ENCODE peak calls at places on chromosomes 1 and 21, in six cellular contexts. One of them, this sample, is unnamed. For H3K4me1 and H3K36me3, the result is how much of the 10 kb centered on the place peaks cover.

GRCh38 chr1:54791880-54792522 is 9.1 kb downstream of the TTC22 start:
- DNase-seq in effector memory CD4-positive, alpha-beta T cell: no peak
- DNase-seq in spleen: no peak
- DNase-seq in testis: peak
- DNase-seq in heart right ventricle: no peak
- DNase-seq in stomach: peak
- DNase-seq in this sample: no peak

GRCh38 chr1:182599339-182599738 is 4.8 kb downstream of the RGS16 start:
- DNase-seq in spleen: no peak
- DNase-seq in effector memory CD4-positive, alpha-beta T cell: no peak
- DNase-seq in heart right ventricle: no peak
- DNase-seq in testis: no peak
- DNase-seq in stomach: no peak
- DNase-seq in this sample: no peak

GRCh38 chr1:29508458-29509107 is 272.3 kb downstream of the PTPRU start:
- DNase-seq in testis: peak
- DNase-seq in effector memory CD4-positive, alpha-beta T cell: no peak
- DNase-seq in stomach: peak
- DNase-seq in spleen: no peak
- DNase-seq in heart right ventricle: no peak
- DNase-seq in this sample: no peak

GRCh38 chr1:170146861-170147260 is 1.1 kb downstream of the NTMT2 start:
- DNase-seq in testis: no peak
- DNase-seq in effector memory CD4-positive, alpha-beta T cell: no peak
- DNase-seq in heart right ventricle: no peak
- DNase-seq in spleen: no peak
- DNase-seq in stomach: no peak
- DNase-seq in this sample: no peak

GRCh38 chr1:225754940-225755635 is 22.5 kb upstream of the SRP9 start:
- DNase-seq in stomach: peak
- DNase-seq in spleen: peak
- DNase-seq in effector memory CD4-positive, alpha-beta T cell: no peak
- DNase-seq in heart right ventricle: peak
- DNase-seq in testis: no peak
- DNase-seq in this sample: no peak

GRCh38 chr1:17186216-17186894 is 18.6 kb upstream of the PADI1 start:
- DNase-seq in effector memory CD4-positive, alpha-beta T cell: no peak
- DNase-seq in testis: peak
- DNase-seq in heart right ventricle: no peak
- DNase-seq in spleen: no peak
- DNase-seq in stomach: no peak
- DNase-seq in this sample: no peak

GRCh38 chr21:29719561-29719960 is 220.2 kb downstream of the GRIK1 start:
- DNase-seq in effector memory CD4-positive, alpha-beta T cell: no peak
- DNase-seq in spleen: no peak
- DNase-seq in testis: no peak
- DNase-seq in stomach: no peak
- DNase-seq in heart right ventricle: no peak
- DNase-seq in this sample: no peak

GRCh38 chr1:10829965-10830515 is 33.6 kb upstream of the CASZ1 start:
- DNase-seq in effector memory CD4-positive, alpha-beta T cell: no peak
- DNase-seq in stomach: no peak
- DNase-seq in heart right ventricle: no peak
- DNase-seq in testis: no peak
- DNase-seq in spleen: no peak
- DNase-seq in this sample: no peak

GRCh38 chr1:208936431-208936830 is 647.1 kb upstream of the CAMK1G start:
- DNase-seq in testis: no peak
- DNase-seq in heart right ventricle: no peak
- DNase-seq in spleen: no peak
- DNase-seq in effector memory CD4-positive, alpha-beta T cell: no peak
- DNase-seq in stomach: no peak
- DNase-seq in this sample: no peak

GRCh38 chr1:241079018-241079417 is 278.0 kb downstream of the RGS7 start:
- DNase-seq in stomach: no peak
- DNase-seq in effector memory CD4-positive, alpha-beta T cell: no peak
- DNase-seq in testis: no peak
- DNase-seq in heart right ventricle: no peak
- DNase-seq in spleen: no peak
- DNase-seq in this sample: no peak

GRCh38 chr1:166300767-166301166 is 134.0 kb upstream of the FAM78B start:
- DNase-seq in spleen: no peak
- DNase-seq in effector memory CD4-positive, alpha-beta T cell: no peak
- DNase-seq in stomach: no peak
- DNase-seq in testis: no peak
- DNase-seq in heart right ventricle: no peak
- DNase-seq in this sample: no peak

GRCh38 chr1:185499986-185500626 is 183.1 kb upstream of the IVNS1ABP start:
- DNase-seq in stomach: no peak
- DNase-seq in heart right ventricle: no peak
- DNase-seq in testis: no peak
- DNase-seq in spleen: no peak
- DNase-seq in effector memory CD4-positive, alpha-beta T cell: no peak
- DNase-seq in this sample: no peak

GRCh38 chr1:10681296-10682113 is 114.9 kb downstream of the CASZ1 start:
- DNase-seq in effector memory CD4-positive, alpha-beta T cell: no peak
- DNase-seq in stomach: no peak
- DNase-seq in spleen: no peak
- DNase-seq in testis: no peak
- DNase-seq in heart right ventricle: no peak
- DNase-seq in this sample: no peak

GRCh38 chr1:19076841-19077616 is 120.6 kb upstream of the IFFO2 start:
- DNase-seq in heart right ventricle: no peak
- DNase-seq in effector memory CD4-positive, alpha-beta T cell: no peak
- DNase-seq in testis: no peak
- DNase-seq in spleen: no peak
- DNase-seq in stomach: no peak
- DNase-seq in this sample: no peak

GRCh38 chr21:42542596-42542995 is 28.9 kb downstream of the SLC37A1 start:
- DNase-seq in stomach: no peak
- DNase-seq in heart right ventricle: no peak
- DNase-seq in spleen: no peak
- DNase-seq in testis: no peak
- DNase-seq in effector memory CD4-positive, alpha-beta T cell: no peak
- DNase-seq in this sample: no peak

GRCh38 chr1:26297057-26297790 is 9.2 kb downstream of the UBXN11 start:
- DNase-seq in testis: no peak
- DNase-seq in heart right ventricle: no peak
- DNase-seq in stomach: no peak
- DNase-seq in effector memory CD4-positive, alpha-beta T cell: no peak
- DNase-seq in spleen: peak
- DNase-seq in this sample: no peak

GRCh38 chr1:173527151-173527826 is 50.2 kb downstream of the PRDX6 start:
- DNase-seq in spleen: no peak
- DNase-seq in heart right ventricle: no peak
- DNase-seq in stomach: no peak
- DNase-seq in testis: peak
- DNase-seq in effector memory CD4-positive, alpha-beta T cell: no peak
- DNase-seq in this sample: no peak

GRCh38 chr1:51422367-51423097 is 92.2 kb upstream of the TTC39A start:
- DNase-seq in heart right ventricle: no peak
- DNase-seq in effector memory CD4-positive, alpha-beta T cell: no peak
- DNase-seq in spleen: no peak
- DNase-seq in stomach: no peak
- DNase-seq in testis: no peak
- DNase-seq in this sample: no peak

GRCh38 chr1:51421961-51422360 is 91.6 kb upstream of the TTC39A start:
- DNase-seq in stomach: no peak
- DNase-seq in spleen: no peak
- DNase-seq in heart right ventricle: no peak
- DNase-seq in effector memory CD4-positive, alpha-beta T cell: no peak
- DNase-seq in testis: no peak
- DNase-seq in this sample: no peak

GRCh38 chr1:51423098-51423821 is 92.9 kb upstream of the TTC39A start:
- DNase-seq in heart right ventricle: no peak
- DNase-seq in spleen: no peak
- DNase-seq in stomach: no peak
- DNase-seq in effector memory CD4-positive, alpha-beta T cell: no peak
- DNase-seq in testis: peak
- DNase-seq in this sample: no peak

GRCh38 chr1:51418384-51418959 is 88.1 kb upstream of the TTC39A start:
- DNase-seq in heart right ventricle: no peak
- DNase-seq in testis: no peak
- DNase-seq in stomach: no peak
- DNase-seq in effector memory CD4-positive, alpha-beta T cell: no peak
- DNase-seq in spleen: no peak
- DNase-seq in this sample: no peak

GRCh38 chr1:51420867-51421627 is 90.7 kb upstream of the TTC39A start:
- DNase-seq in stomach: no peak
- DNase-seq in spleen: no peak
- DNase-seq in effector memory CD4-positive, alpha-beta T cell: no peak
- DNase-seq in testis: no peak
- DNase-seq in heart right ventricle: no peak
- DNase-seq in this sample: no peak
- H3K4me3 ChIP-seq in stomach: no peak
- H3K4me3 ChIP-seq in spleen: no peak
- H3K4me3 ChIP-seq in effector memory CD4-positive, alpha-beta T cell: no peak
- H3K4me3 ChIP-seq in testis: no peak
- H3K4me3 ChIP-seq in heart right ventricle: peak
- H3K4me3 ChIP-seq in this sample: no peak

GRCh38 chr21:44908496-44908895 is 12.2 kb downstream of the ITGB2 start:
- DNase-seq in heart right ventricle: no peak
- DNase-seq in effector memory CD4-positive, alpha-beta T cell: no peak
- DNase-seq in spleen: peak
- DNase-seq in stomach: no peak
- DNase-seq in testis: no peak
- DNase-seq in this sample: no peak
- H3K4me1 ChIP-seq in heart right ventricle: under half
- H3K4me1 ChIP-seq in effector memory CD4-positive, alpha-beta T cell: under half
- H3K4me1 ChIP-seq in spleen: half or more
- H3K4me1 ChIP-seq in stomach: half or more
- H3K4me1 ChIP-seq in testis: under half
- H3K4me1 ChIP-seq in this sample: half or more

DNA sequence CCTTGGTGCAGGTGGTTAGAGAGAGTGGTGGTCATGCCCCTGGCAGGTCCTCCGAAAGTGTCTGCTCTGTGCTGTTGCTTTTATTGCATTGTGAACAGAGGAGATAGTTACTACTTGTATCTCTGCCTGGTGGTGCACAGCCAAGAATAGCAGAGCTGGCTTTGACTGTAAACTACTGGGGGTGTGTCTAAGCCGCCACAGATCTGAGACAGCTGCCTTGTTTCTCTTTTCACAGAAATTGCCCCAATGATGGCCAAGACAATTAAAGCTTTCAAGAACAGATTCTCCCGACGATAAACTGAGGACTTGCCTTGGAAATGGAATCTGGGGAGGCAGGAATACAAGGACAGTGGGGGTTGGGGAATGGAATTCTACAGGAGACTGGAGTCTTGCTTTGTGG is 16.0 kb downstream of the ELOA start:
- DNase-seq in effector memory CD4-positive, alpha-beta T cell: no peak
- DNase-seq in heart right ventricle: no peak
- DNase-seq in spleen: no peak
- DNase-seq in stomach: no peak
- DNase-seq in testis: peak
- DNase-seq in this sample: no peak
- H3K36me3 ChIP-seq in effector memory CD4-positive, alpha-beta T cell: half or more
- H3K36me3 ChIP-seq in heart right ventricle: under half
- H3K36me3 ChIP-seq in spleen: under half
- H3K36me3 ChIP-seq in stomach: half or more
- H3K36me3 ChIP-seq in testis: under half
- H3K36me3 ChIP-seq in this sample: half or more

DNA sequence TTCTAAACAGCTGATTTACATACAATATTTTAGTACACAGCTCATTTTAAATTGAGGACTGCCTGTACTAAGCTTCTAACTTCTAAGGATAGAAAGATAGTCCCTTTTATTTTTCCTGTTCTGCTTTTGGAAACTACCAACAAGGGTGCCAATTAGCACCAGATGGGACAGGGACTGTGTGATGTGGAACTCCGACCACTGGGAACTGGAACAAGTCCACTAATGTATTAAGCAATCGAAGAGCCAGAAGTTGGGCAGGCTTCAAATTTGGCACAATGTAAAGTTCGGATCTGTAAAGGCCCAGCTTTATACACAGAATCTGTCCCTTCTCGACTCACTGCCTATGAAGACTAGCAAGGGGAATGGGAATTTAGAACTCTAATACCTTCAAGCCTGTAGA is 149.3 kb downstream of the ZC3H11B start:
- DNase-seq in heart right ventricle: no peak
- DNase-seq in spleen: no peak
- DNase-seq in effector memory CD4-positive, alpha-beta T cell: no peak
- DNase-seq in stomach: no peak
- DNase-seq in testis: no peak
- DNase-seq in this sample: no peak
- H3K4me3 ChIP-seq in heart right ventricle: no peak
- H3K4me3 ChIP-seq in spleen: no peak
- H3K4me3 ChIP-seq in effector memory CD4-positive, alpha-beta T cell: no peak
- H3K4me3 ChIP-seq in stomach: no peak
- H3K4me3 ChIP-seq in testis: no peak
- H3K4me3 ChIP-seq in this sample: no peak

DNA sequence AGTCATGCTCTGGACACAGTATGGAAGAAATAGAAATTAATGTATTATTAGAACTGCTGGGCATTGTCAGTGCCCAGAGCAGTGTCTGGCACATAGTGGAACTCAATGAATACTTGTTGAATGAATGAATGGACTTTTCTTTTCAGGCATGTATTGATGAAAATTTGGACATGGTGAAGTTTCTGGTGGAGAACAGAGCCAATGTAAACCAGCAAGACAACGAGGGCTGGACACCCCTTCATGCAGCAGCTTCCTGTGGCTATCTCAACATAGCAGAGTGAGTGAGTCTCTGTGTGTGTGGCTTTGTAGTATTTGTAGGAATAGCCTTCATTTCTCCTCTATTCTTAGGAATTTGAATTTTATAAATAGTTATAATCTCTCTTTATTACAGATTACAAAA is 68.1 kb downstream of the PPP1R12B start:
- DNase-seq in testis: no peak
- DNase-seq in effector memory CD4-positive, alpha-beta T cell: no peak
- DNase-seq in heart right ventricle: no peak
- DNase-seq in spleen: no peak
- DNase-seq in stomach: no peak
- DNase-seq in this sample: no peak
- H3K4me1 ChIP-seq in testis: under half
- H3K4me1 ChIP-seq in effector memory CD4-positive, alpha-beta T cell: under half
- H3K4me1 ChIP-seq in heart right ventricle: under half
- H3K4me1 ChIP-seq in spleen: under half
- H3K4me1 ChIP-seq in stomach: under half
- H3K4me1 ChIP-seq in this sample: under half

This sample was measured in lower lobe of right lung.